ENCODE peak calls at places on chromosomes 13 and 19, in eight cellular contexts. X is fibroblast of pulmonary artery; F is activated CD8-positive, alpha-beta memory T cell treated with anti-CD3 and anti-CD28 coated beads for 1 hour; Q is NCI-H1417; A is CD8-positive, alpha-beta T cell; Z is SK-N-MC; G is activated T-cell treated with anti-CD3 and anti-CD28 coated beads, Interleukin-2, amount 50 U/mL, for 72 hours; T is stimulated activated CD4-positive, alpha-beta T cell treated with anti-CD3 and anti-CD28 coated beads, Interleukin-1b, Interleukin-23, amount 100 ng/mL, for 1 hour. D is an unnamed sample.

GRCh38 chr13:30735025-30735967 is at the start of gene ALOX5AP:
- DNase-seq in X (no peak), F (no peak), Q (no peak), A (peak), Z (no peak), G (peak), T (no peak), D (no peak)

GRCh38 chr13:29999492-30000372 is 149.3 kb upstream of the UBL3 start:
- DNase-seq in X (no peak), F (no peak), Q (no peak), A (no peak), Z (no peak), G (no peak), T (no peak), D (no peak)

GRCh38 chr19:51091895-51092873 is 9.5 kb upstream of the KLK14 start:
- DNase-seq in X (no peak), F (no peak), Q (peak), A (no peak), Z (no peak), G (no peak), T (no peak), D (no peak)

GRCh38 chr19:20154636-20155035 is 12.4 kb upstream of the ZNF486 start:
- DNase-seq in X (no peak), F (no peak), Q (no peak), A (no peak), Z (no peak), G (no peak), T (no peak), D (no peak)

GRCh38 chr13:99313941-99314340 is 6.7 kb upstream of the GPR183 start:
- DNase-seq in X (no peak), F (no peak), Q (no peak), A (no peak), Z (no peak), G (no peak), T (no peak), D (no peak)

GRCh38 chr19:38555200-38555599 is 62.6 kb downstream of the MAP4K1 start:
- DNase-seq in X (no peak), F (no peak), Q (no peak), A (no peak), Z (no peak), G (no peak), T (no peak), D (no peak)

GRCh38 chr19:17184381-17184841 is 30.7 kb upstream of the USE1 start:
- DNase-seq in X (no peak), F (peak), Q (no peak), A (peak), Z (no peak), G (peak), T (no peak), D (no peak)

GRCh38 chr13:47459512-47459911 is 541.6 kb downstream of the SUCLA2 start:
- DNase-seq in X (peak), F (no peak), Q (no peak), A (no peak), Z (no peak), G (no peak), T (no peak), D (no peak)

GRCh38 chr19:10333758-10334339 is 520 bp upstream of the RAVER1 start:
- DNase-seq in X (peak), F (no peak), Q (no peak), A (no peak), Z (no peak), G (no peak), T (no peak), D (no peak)

GRCh38 chr13:40503966-40504591 is 162.4 kb downstream of the FOXO1 start:
- DNase-seq in X (peak), F (no peak), Q (no peak), A (no peak), Z (no peak), G (no peak), T (no peak), D (no peak)

GRCh38 chr19:13117176-13117771 is 734 bp upstream of the TRMT1 start:
- DNase-seq in X (no peak), F (no peak), Q (no peak), A (no peak), Z (no peak), G (no peak), T (no peak), D (no peak)

GRCh38 chr13:25292301-25292700 is 5.0 kb upstream of the MTMR6 start:
- DNase-seq in X (no peak), F (no peak), Q (no peak), A (no peak), Z (peak), G (no peak), T (no peak), D (peak)

GRCh38 chr13:111335263-111335662 is 14.8 kb downstream of the TEX29 start:
- DNase-seq in X (no peak), F (no peak), Q (no peak), A (no peak), Z (no peak), G (no peak), T (no peak), D (no peak)

GRCh38 chr13:73521291-73521626 is 462.5 kb downstream of the KLF5 start:
- DNase-seq in X (no peak), F (no peak), Q (no peak), A (peak), Z (no peak), G (peak), T (no peak), D (no peak)

GRCh38 chr13:28449826-28450773 is 44.8 kb downstream of the FLT1 start:
- DNase-seq in X (no peak), F (no peak), Q (no peak), A (no peak), Z (no peak), G (no peak), T (no peak), D (no peak)

GRCh38 chr19:456547-457110 is 4.2 kb downstream of the SHC2 start:
- DNase-seq in X (no peak), F (no peak), Q (no peak), A (no peak), Z (no peak), G (no peak), T (no peak), D (no peak)

GRCh38 chr13:23790591-23791170 is 98.5 kb downstream of the MIPEP start:
- DNase-seq in X (peak), F (no peak), Q (no peak), A (no peak), Z (no peak), G (no peak), T (no peak), D (no peak)

GRCh38 chr13:105920375-105920774 is 615.1 kb downstream of the EFNB2 start:
- DNase-seq in X (peak), F (no peak), Q (no peak), A (no peak), Z (no peak), G (no peak), T (no peak), D (no peak)

GRCh38 chr13:111479412-111479811 is 159.0 kb downstream of the TEX29 start:
- DNase-seq in X (no peak), F (no peak), Q (no peak), A (no peak), Z (no peak), G (no peak), T (no peak), D (no peak)

GRCh38 chr13:24085662-24086061 is 74.9 kb upstream of the SPATA13 start:
- DNase-seq in X (no peak), F (no peak), Q (peak), A (no peak), Z (no peak), G (no peak), T (no peak), D (no peak)

GRCh38 chr13:106520205-106521004 is 15.1 kb downstream of the EFNB2 start:
- DNase-seq in X (peak), F (no peak), Q (no peak), A (no peak), Z (no peak), G (no peak), T (no peak), D (no peak)

GRCh38 chr13:91278291-91278690 is 69.2 kb upstream of the MIR17HG start:
- DNase-seq in X (no peak), F (no peak), Q (no peak), A (no peak), Z (no peak), G (no peak), T (no peak), D (no peak)

GRCh38 chr19:16673226-16673625 is 12.3 kb downstream of the TMEM38A start:
- DNase-seq in X (no peak), F (no peak), Q (no peak), A (no peak), Z (no peak), G (no peak), T (no peak), D (no peak)

GRCh38 chr13:85864963-85865530 is 65.8 kb upstream of the SLITRK6 start:
- DNase-seq in X (peak), F (no peak), Q (no peak), A (no peak), Z (peak), G (no peak), T (no peak), D (no peak)

GRCh38 chr13:111216166-111216960 is 101.3 kb downstream of the ARHGEF7 start:
- DNase-seq in X (peak), F (peak), Q (peak), A (peak), Z (no peak), G (peak), T (no peak), D (no peak)

GRCh38 chr19:9406798-9407352 is 28.5 kb downstream of the ZNF266 start:
- DNase-seq in X (peak), F (no peak), Q (no peak), A (peak), Z (no peak), G (peak), T (peak), D (peak)

GRCh38 chr19:35703343-35703742 is 1.0 kb upstream of the ZBTB32 start:
- DNase-seq in X (no peak), F (no peak), Q (peak), A (no peak), Z (no peak), G (no peak), T (no peak), D (no peak)

GRCh38 chr13:113742000-113742441 is 17.0 kb upstream of the TMEM255B start:
- DNase-seq in X (peak), F (no peak), Q (no peak), A (peak), Z (no peak), G (no peak), T (no peak), D (no peak)

GRCh38 chr13:109654341-109655205 is 131.8 kb downstream of the IRS2 start:
- DNase-seq in X (peak), F (no peak), Q (no peak), A (no peak), Z (no peak), G (no peak), T (no peak), D (no peak)

GRCh38 chr19:48512504-48513288 is 1.1 kb upstream of the LMTK3 start:
- DNase-seq in X (no peak), F (no peak), Q (no peak), A (no peak), Z (no peak), G (no peak), T (no peak), D (no peak)

GRCh38 chr19:3248728-3249315 is 24.4 kb downstream of the CELF5 start:
- DNase-seq in X (no peak), F (no peak), Q (peak), A (no peak), Z (no peak), G (no peak), T (no peak), D (no peak)

GRCh38 chr19:55454787-55455243 is 6.6 kb downstream of the ISOC2 start:
- DNase-seq in X (peak), F (no peak), Q (no peak), A (no peak), Z (no peak), G (peak), T (no peak), D (no peak)

GRCh38 chr13:51451134-51451466 is 1.7 kb downstream of the INTS6 start:
- DNase-seq in X (no peak), F (no peak), Q (no peak), A (no peak), Z (no peak), G (no peak), T (no peak), D (no peak)

GRCh38 chr19:39752390-39752789 is 14.6 kb upstream of the CLC start:
- DNase-seq in X (no peak), F (no peak), Q (no peak), A (no peak), Z (no peak), G (peak), T (no peak), D (no peak)

GRCh38 chr13:44826586-44827350 is 162.5 kb downstream of the NUFIP1 start:
- DNase-seq in X (no peak), F (no peak), Q (no peak), A (no peak), Z (no peak), G (no peak), T (no peak), D (no peak)

GRCh38 chr13:76019421-76020044 is 383.4 kb downstream of the LMO7 start:
- DNase-seq in X (no peak), F (no peak), Q (no peak), A (no peak), Z (no peak), G (no peak), T (no peak), D (no peak)

GRCh38 chr13:29743229-29743786 is 107.1 kb downstream of the UBL3 start:
- DNase-seq in X (peak), F (no peak), Q (peak), A (no peak), Z (no peak), G (no peak), T (no peak), D (no peak)